ENCODE peak calls at places on chromosomes 11 and 22, in seven cellular contexts. S is CD8-positive, alpha-beta memory T cell; A is colonic mucosa; G is psoas muscle; Z is tibial artery; D is A673; N is left ventricle myocardium inferior. K is an unnamed sample. For H3K4me1, the result is how much of the 10 kb centered on the place peaks cover.

GRCh38 chr11:58530236-58530635 is 22.3 kb upstream of the OR5B21 start:
- DNase-seq in S (no peak), A (no peak), G (no peak), Z (no peak), D (no peak), N (no peak), K (no peak)

GRCh38 chr22:21920341-21921183 is 32.1 kb downstream of the PPM1F start:
- DNase-seq in S (no peak), A (no peak), G (no peak), Z (no peak), D (no peak), N (no peak), K (no peak)

GRCh38 chr11:8766043-8766992 is 83.7 kb downstream of the RPL27A start:
- DNase-seq in S (no peak), A (no peak), G (no peak), Z (no peak), D (peak), N (no peak), K (no peak)

GRCh38 chr11:38538866-38539651 is 1941.0 kb upstream of the RAG2 start:
- DNase-seq in S (no peak), A (no peak), G (no peak), Z (no peak), D (no peak), N (no peak), K (no peak)

GRCh38 chr11:85974126-85974525 is 94.8 kb downstream of the PICALM start:
- DNase-seq in S (no peak), A (no peak), G (no peak), Z (no peak), D (no peak), N (no peak), K (no peak)

GRCh38 chr11:2472428-2473186 is 27.8 kb downstream of the KCNQ1 start:
- DNase-seq in S (no peak), A (no peak), G (no peak), Z (peak), D (no peak), N (no peak), K (no peak)

GRCh38 chr11:2612884-2613571 is 86.8 kb downstream of the KCNQ1OT1 start:
- DNase-seq in S (no peak), A (no peak), G (no peak), Z (no peak), D (no peak), N (no peak), K (no peak)

GRCh38 chr11:2800655-2801531 is 84.7 kb downstream of the CDKN1C start:
- DNase-seq in S (no peak), A (peak), G (peak), Z (peak), D (no peak), N (peak), K (peak)

GRCh38 chr11:67265633-67266423 is 445 bp upstream of the GRK2 start:
- DNase-seq in S (peak), A (peak), G (peak), Z (peak), D (peak), N (peak), K (peak)

GRCh38 chr22:22720201-22720723 is 75.8 kb downstream of the GGTLC2 start:
- DNase-seq in S (peak), A (peak), G (no peak), Z (peak), D (peak), N (no peak), K (peak)

GRCh38 chr11:27293500-27294417 is 69.3 kb downstream of the CCDC34 start:
- DNase-seq in S (no peak), A (no peak), G (no peak), Z (no peak), D (no peak), N (no peak), K (no peak)

GRCh38 chr11:34049058-34049457 is 2.5 kb upstream of the CAPRIN1 start:
- DNase-seq in S (no peak), A (no peak), G (no peak), Z (no peak), D (peak), N (no peak), K (no peak)

GRCh38 chr22:21000987-21001600 is 824 bp downstream of the THAP7 start:
- DNase-seq in S (no peak), A (no peak), G (no peak), Z (no peak), D (no peak), N (no peak), K (peak)

GRCh38 chr11:124302291-124302690 is 11.5 kb downstream of the OR8D1 start:
- DNase-seq in S (no peak), A (no peak), G (no peak), Z (no peak), D (no peak), N (no peak), K (no peak)

GRCh38 chr11:9759519-9760179 is 95.8 kb downstream of the SWAP70 start:
- DNase-seq in S (peak), A (peak), G (peak), Z (peak), D (peak), N (peak), K (peak)

GRCh38 chr22:44395116-44396005 is 82.6 kb upstream of the SHISAL1 start:
- DNase-seq in S (no peak), A (no peak), G (no peak), Z (peak), D (no peak), N (peak), K (no peak)

GRCh38 chr11:96088914-96089313 is 165.0 kb upstream of the MTMR2 start:
- DNase-seq in S (no peak), A (no peak), G (no peak), Z (no peak), D (no peak), N (no peak), K (no peak)

GRCh38 chr11:120066738-120067303 is 71.1 kb downstream of the TRIM29 start:
- DNase-seq in S (no peak), A (no peak), G (no peak), Z (no peak), D (no peak), N (no peak), K (no peak)

GRCh38 chr22:16815073-16815472 is 10.1 kb downstream of the XKR3 start:
- DNase-seq in S (no peak), A (no peak), G (no peak), Z (no peak), D (no peak), N (no peak), K (no peak)

GRCh38 chr11:111913997-111914396 is 1.5 kb downstream of the HSPB2 start:
- DNase-seq in S (no peak), A (no peak), G (peak), Z (peak), D (peak), N (no peak), K (peak)

GRCh38 chr11:68841718-68842426 is at the start of gene CPT1A:
- DNase-seq in S (peak), A (peak), G (peak), Z (peak), D (peak), N (peak), K (no peak)

GRCh38 chr11:22707119-22707899 is 40.9 kb downstream of the GAS2 start:
- DNase-seq in S (no peak), A (no peak), G (no peak), Z (no peak), D (no peak), N (no peak), K (peak)

GRCh38 chr11:67311051-67311555 is 7.8 kb downstream of the SSH3 start:
- DNase-seq in S (no peak), A (no peak), G (no peak), Z (peak), D (no peak), N (no peak), K (no peak)

GRCh38 chr11:71488968-71489265 is 35.9 kb downstream of the NADSYN1 start:
- DNase-seq in S (no peak), A (no peak), G (no peak), Z (no peak), D (no peak), N (no peak), K (peak)

GRCh38 chr11:30774451-30774850 is 188.3 kb upstream of the MPPED2 start:
- DNase-seq in S (no peak), A (no peak), G (no peak), Z (no peak), D (peak), N (no peak), K (no peak)

DNA sequence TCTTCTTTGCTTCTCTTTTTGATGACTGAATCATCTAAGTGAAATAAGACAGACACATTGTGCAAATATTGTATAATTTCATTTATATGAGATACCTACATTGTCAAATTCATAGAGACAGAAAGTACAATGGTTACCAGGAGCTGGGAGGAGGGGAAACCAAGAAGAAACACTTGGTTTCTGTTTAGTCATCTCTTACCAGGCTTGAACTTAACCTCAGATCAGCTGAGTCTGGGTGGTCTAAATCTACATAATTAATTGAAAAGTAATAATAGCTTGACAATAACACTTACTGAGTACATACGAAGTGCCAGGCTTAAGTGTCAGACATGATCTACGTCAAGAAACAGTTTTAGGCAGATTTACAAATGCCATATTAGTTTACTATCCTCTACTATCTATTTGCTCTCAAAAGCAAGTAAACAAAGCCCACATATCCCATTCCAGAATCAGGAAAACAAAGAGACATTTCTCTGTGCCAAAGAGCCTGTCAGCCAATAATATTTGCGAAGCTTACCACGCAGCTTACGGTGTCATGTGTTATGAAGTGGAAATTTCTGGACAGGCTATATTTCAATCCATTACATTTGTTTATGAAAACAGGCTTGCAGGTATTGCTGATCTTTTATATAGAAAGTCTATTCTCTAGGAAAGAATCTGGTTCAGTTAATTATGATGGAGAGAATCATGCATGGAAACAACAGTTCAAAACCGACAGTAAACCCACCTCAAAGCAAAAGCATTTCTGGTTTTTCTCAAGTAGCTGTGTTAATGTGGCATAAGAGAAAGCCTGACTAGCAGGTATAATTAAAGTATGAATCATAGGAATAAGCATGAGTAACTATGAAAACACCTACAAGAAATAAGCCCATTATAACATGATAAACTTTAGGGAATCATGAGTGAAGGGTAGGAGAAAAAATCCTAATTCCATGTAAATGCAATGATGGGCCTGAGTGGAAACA is 2.7 kb upstream of the ARHGAP42 start:
- DNase-seq in S (no peak), A (no peak), G (no peak), Z (no peak), D (no peak), N (no peak), K (no peak)
- H3K4me1 ChIP-seq in S (under half), A (under half), G (under half), Z (under half), D (under half), N (half or more), K (under half)

GRCh38 chr11:46541593-46542371 is 52.0 kb downstream of the AMBRA1 start:
- DNase-seq in S (no peak), A (peak), G (peak), Z (no peak), D (no peak), N (peak), K (no peak)
- H3K27ac ChIP-seq in S (no peak), A (peak), G (peak), Z (no peak), D (no peak), N (no peak), K (no peak)

DNA sequence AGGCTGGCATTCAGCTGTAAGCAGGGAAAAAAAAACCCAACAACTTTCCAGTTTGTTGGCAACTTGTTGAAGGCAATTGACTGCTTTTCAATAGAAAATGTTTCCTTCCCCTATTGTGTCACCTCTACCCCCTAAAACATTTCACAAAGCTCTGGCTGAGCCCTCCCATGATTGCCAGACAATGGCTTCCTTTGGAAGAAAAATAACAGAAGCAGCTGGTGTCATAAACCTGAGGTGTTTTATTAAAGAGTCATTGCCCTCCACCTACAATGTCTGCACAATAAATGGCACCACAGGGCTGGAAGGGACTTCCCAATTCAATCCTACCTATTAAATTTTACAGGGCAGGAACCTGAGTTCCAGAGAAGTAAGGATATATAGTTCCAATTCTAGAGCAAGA is 22.2 kb upstream of the PSMA1 start:
- DNase-seq in S (no peak), A (no peak), G (no peak), Z (no peak), D (no peak), N (no peak), K (no peak)
- H3K4me3 ChIP-seq in S (no peak), A (no peak), G (no peak), Z (no peak), D (no peak), N (no peak), K (no peak)

GRCh38 chr11:12088047-12088481 is 22.3 kb upstream of the MICAL2 start:
- DNase-seq in S (no peak), A (peak), G (no peak), Z (peak), D (peak), N (peak), K (no peak)
- H3K4me1 ChIP-seq in S (half or more), A (under half), G (under half), Z (under half), D (under half), N (half or more), K (under half)

DNA sequence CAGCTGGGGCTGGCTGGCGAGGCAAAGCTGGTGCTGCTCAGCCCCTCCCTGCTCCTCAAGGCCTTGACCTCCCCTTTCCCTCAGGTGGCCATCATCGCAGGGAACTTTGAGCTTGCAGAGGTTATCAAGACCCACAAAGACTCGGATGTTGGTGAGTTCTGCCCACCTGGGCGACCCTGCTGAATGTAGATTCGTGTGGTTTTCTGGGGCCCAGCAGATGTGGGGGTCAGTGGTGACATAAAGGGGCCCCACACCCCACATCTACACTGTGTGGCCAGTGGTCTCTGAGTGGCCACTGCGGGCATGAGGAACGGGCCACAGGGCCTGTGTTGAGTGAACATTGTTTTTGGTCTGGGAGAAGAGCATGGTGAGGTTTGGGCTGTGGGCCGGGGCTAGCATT is 11.9 kb downstream of the SHANK3 start:
- DNase-seq in S (no peak), A (no peak), G (no peak), Z (no peak), D (no peak), N (no peak), K (no peak)
- H3K27ac ChIP-seq in S (no peak), A (no peak), G (no peak), Z (no peak), D (no peak), N (peak), K (no peak)

GRCh38 chr22:30575011-30575671 is 676 bp upstream of the GAL3ST1 start:
- DNase-seq in S (no peak), A (peak), G (no peak), Z (peak), D (no peak), N (peak), K (no peak)
- H3K4me3 ChIP-seq in S (no peak), A (no peak), G (peak), Z (peak), D (peak), N (peak), K (no peak)

K was measured in SJCRH30.